ENCODE peak calls at places on chromosomes 4 and X, in eight cellular contexts. K is spleen; H is heart left ventricle; Z is left lung; F is SJSA1; C is naive thymus-derived CD4-positive, alpha-beta T cell; V is esophagus squamous epithelium; O is endodermal cell. W is an unnamed sample.
A peak's percentile ranks its signal among the peaks of the same experiment; 100 is the strongest.

GRCh38 chrX:54597728-54598127 is 67.7 kb downstream of the GNL3L start:
- DNase-seq in K (no peak), H (no peak), Z (no peak), F (no peak), C (no peak), V (no peak), O (no peak), W (no peak)

GRCh38 chr4:118989098-118990080 is 100.7 kb downstream of the SYNPO2 start:
- DNase-seq in K (no peak), H (no peak), Z (no peak), F (peak; percentile 73), C (no peak), V (no peak), O (no peak), W (peak; percentile 75)

GRCh38 chrX:24306430-24306829 is 7.4 kb downstream of the SUPT20HL2 start:
- DNase-seq in K (no peak), H (no peak), Z (no peak), F (no peak), C (no peak), V (no peak), O (peak; percentile 81), W (no peak)

GRCh38 chr4:119623025-119623424 is 5.6 kb downstream of the PDE5A start:
- DNase-seq in K (no peak), H (no peak), Z (no peak), F (peak; percentile 42), C (no peak), V (no peak), O (no peak), W (no peak)

GRCh38 chr4:184348311-184349233 is 125.8 kb downstream of the IRF2 start:
- DNase-seq in K (no peak), H (no peak), Z (no peak), F (no peak), C (no peak), V (no peak), O (peak; percentile 55), W (no peak)

GRCh38 chr4:182089326-182089725 is 153.9 kb upstream of the TENM3 start:
- DNase-seq in K (no peak), H (no peak), Z (no peak), F (no peak), C (no peak), V (no peak), O (peak; percentile 71), W (no peak)

GRCh38 chr4:139222215-139222614 is 45.2 kb upstream of the ELF2 start:
- DNase-seq in K (no peak), H (no peak), Z (no peak), F (no peak), C (no peak), V (no peak), O (no peak), W (no peak)

GRCh38 chrX:24619647-24620046 is 27.5 kb downstream of the PCYT1B start:
- DNase-seq in K (no peak), H (peak; percentile 10), Z (no peak), F (peak; percentile 47), C (no peak), V (no peak), O (no peak), W (no peak)

GRCh38 chr4:15521442-15522039 is 51.9 kb downstream of the CC2D2A start:
- DNase-seq in K (no peak), H (no peak), Z (no peak), F (no peak), C (no peak), V (no peak), O (no peak), W (no peak)

GRCh38 chr4:42612898-42613297 is 44.0 kb downstream of the ATP8A1 start:
- DNase-seq in K (no peak), H (no peak), Z (no peak), F (no peak), C (no peak), V (no peak), O (no peak), W (no peak)

GRCh38 chrX:14872355-14872754 is 514 bp downstream of the FANCB start:
- DNase-seq in K (no peak), H (no peak), Z (no peak), F (no peak), C (no peak), V (no peak), O (no peak), W (no peak)

GRCh38 chr4:24805566-24805965 is 10.2 kb downstream of the SOD3 start:
- DNase-seq in K (no peak), H (no peak), Z (no peak), F (no peak), C (no peak), V (no peak), O (no peak), W (no peak)

GRCh38 chr4:31261632-31262031 is 541.5 kb downstream of the PCDH7 start:
- DNase-seq in K (no peak), H (no peak), Z (no peak), F (no peak), C (no peak), V (no peak), O (no peak), W (no peak)

GRCh38 chrX:78527263-78527662 is 131.9 kb downstream of the RTL3 start:
- DNase-seq in K (no peak), H (no peak), Z (no peak), F (no peak), C (no peak), V (no peak), O (no peak), W (no peak)

GRCh38 chr4:77820836-77821561 is 1.8 kb upstream of the CNOT6L start:
- DNase-seq in K (no peak), H (no peak), Z (no peak), F (no peak), C (no peak), V (no peak), O (no peak), W (no peak)

GRCh38 chrX:22060451-22060940 is 28.4 kb downstream of the PHEX start:
- DNase-seq in K (no peak), H (no peak), Z (no peak), F (no peak), C (peak; percentile 34), V (no peak), O (no peak), W (no peak)

GRCh38 chr4:127505203-127505602 is 127.6 kb upstream of the INTU start:
- DNase-seq in K (no peak), H (peak; percentile 23), Z (no peak), F (peak; percentile 60), C (no peak), V (no peak), O (no peak), W (no peak)

GRCh38 chrX:154032653-154033052 is 13.0 kb upstream of the IRAK1 start:
- DNase-seq in K (no peak), H (no peak), Z (no peak), F (no peak), C (no peak), V (no peak), O (peak; percentile 72), W (no peak)
- H3K27me3 ChIP-seq in K (no peaks in the 10 kb centered on the region), H (no peaks in the 10 kb centered on the region), Z (no peaks in the 10 kb centered on the region), F (no peaks in the 10 kb centered on the region), C (no peaks in the 10 kb centered on the region), V (no peaks in the 10 kb centered on the region), O (no peaks in the 10 kb centered on the region), W (no peaks in the 10 kb centered on the region)

DNA sequence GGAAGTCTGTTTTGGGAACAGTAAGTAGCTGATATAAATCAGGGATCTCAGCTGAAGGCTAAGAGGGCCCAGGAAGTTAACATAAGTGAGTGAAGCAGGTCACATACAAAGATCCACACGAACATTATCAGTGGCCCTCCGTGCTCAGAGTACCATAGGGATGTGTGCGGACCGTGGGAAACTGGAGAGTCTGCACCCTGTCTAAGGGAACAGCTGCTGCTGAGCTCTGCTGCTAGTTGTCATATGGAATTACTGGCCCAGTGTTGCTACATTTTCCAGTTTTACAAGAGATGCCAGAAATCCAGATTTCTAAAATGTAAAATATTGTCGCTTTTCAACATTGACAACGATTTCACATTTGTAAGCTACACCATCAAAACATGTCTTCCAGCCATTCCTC is 90.5 kb downstream of the RTL5 start:
- DNase-seq in K (no peak), H (no peak), Z (no peak), F (no peak), C (no peak), V (no peak), O (peak; percentile 14), W (peak; percentile 61)
- H3K27me3 ChIP-seq in K (no peaks in the 10 kb centered on the region), H (no peaks in the 10 kb centered on the region), Z (no peaks in the 10 kb centered on the region), F (no peaks in the 10 kb centered on the region), C (no peaks in the 10 kb centered on the region), V (no peaks in the 10 kb centered on the region), O (no peaks in the 10 kb centered on the region), W (peaks cover 2% of the 10 kb centered on the region)

DNA sequence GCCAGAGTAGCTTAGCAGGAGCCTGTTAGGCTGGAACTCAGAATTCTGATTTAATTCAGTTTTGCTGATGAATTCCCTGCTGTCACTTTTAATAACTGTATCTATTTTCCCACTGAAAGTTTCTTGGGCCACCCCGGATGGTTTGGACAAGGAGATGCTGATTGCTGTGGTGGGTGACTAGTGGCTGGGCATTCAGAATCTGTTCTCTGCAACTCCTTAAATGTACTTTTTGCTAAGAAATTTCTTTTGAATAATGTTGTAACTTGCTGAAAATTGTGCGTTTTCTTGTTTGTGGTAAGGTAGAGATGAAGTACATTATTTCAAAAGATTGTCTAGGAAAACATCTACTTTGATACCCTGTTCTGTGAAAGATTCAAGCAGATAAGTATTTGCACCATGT is 2.4 kb downstream of the TLL1 start:
- DNase-seq in K (no peak), H (no peak), Z (no peak), F (no peak), C (no peak), V (no peak), O (no peak), W (no peak)
- H3K27me3 ChIP-seq in K (peaks cover 9% of the 10 kb centered on the region), H (peaks cover 7% of the 10 kb centered on the region), Z (peaks cover 56% of the 10 kb centered on the region), F (peaks cover 45% of the 10 kb centered on the region), C (no peaks in the 10 kb centered on the region), V (no peaks in the 10 kb centered on the region), O (peaks cover 65% of the 10 kb centered on the region), W (no peaks in the 10 kb centered on the region)

DNA sequence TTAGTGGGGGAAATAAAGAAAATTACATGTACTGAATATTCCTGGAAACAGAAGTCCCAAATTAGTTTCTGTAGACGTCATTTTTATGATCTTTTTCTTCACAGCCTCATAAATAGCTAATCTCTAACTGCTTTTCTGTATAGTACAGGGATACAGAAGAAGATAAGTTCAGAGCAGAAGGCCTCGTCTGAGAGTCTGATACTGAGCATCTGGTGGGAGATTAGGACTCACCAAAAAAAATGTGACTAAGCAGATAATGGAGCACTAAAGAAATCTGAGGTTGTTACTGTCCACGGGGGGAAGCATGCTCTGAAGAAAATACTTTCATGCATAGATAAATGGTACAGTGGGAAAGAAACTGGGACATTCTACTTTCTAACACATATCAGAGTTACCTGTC is 115.3 kb upstream of the TRPC5 start:
- DNase-seq in K (no peak), H (no peak), Z (no peak), F (no peak), C (no peak), V (no peak), O (no peak), W (no peak)
- H3K27me3 ChIP-seq in K (no peaks in the 10 kb centered on the region), H (no peaks in the 10 kb centered on the region), Z (no peaks in the 10 kb centered on the region), F (no peaks in the 10 kb centered on the region), C (no peaks in the 10 kb centered on the region), V (no peaks in the 10 kb centered on the region), O (no peaks in the 10 kb centered on the region), W (no peaks in the 10 kb centered on the region)

W was measured in sigmoid colon.